ENCODE peak calls at places on chromosomes 7 and 10, in four cellular contexts. Q is stomach, B is kidney, U is PC-3. H is an unnamed sample. For H3K9me3, the result is how much of the 10 kb centered on the place peaks cover.

GRCh38 chr7:43405948-43406347 is 177.0 kb upstream of the STK17A start:
- DNase-seq in U (no peak), Q (no peak), B (no peak), H (no peak)

GRCh38 chr7:144784943-144785342 is 50.9 kb downstream of the TPK1 start:
- DNase-seq in Q (no peak), B (no peak), U (no peak), H (no peak)

GRCh38 chr7:68511281-68511680 is 1087.0 kb upstream of the AUTS2 start:
- DNase-seq in Q (no peak), B (no peak), U (no peak), H (no peak)

GRCh38 chr10:95423327-95424005 is 132.7 kb upstream of the PDLIM1 start:
- DNase-seq in Q (no peak), B (no peak), U (no peak), H (no peak)

GRCh38 chr10:62005687-62006086 is 104.2 kb downstream of the ARID5B start:
- DNase-seq in U (no peak), Q (no peak), B (no peak), H (no peak)

GRCh38 chr7:155765458-155765857 is 46.8 kb downstream of the SHH start:
- DNase-seq in B (no peak), U (no peak), Q (no peak), H (no peak)

GRCh38 chr7:104982308-104982755 is 31.7 kb upstream of the KMT2E start:
- DNase-seq in Q (no peak), U (no peak), B (no peak), H (no peak)

GRCh38 chr7:91596287-91596686 is 284.2 kb downstream of the MTERF1 start:
- DNase-seq in B (no peak), U (no peak), Q (no peak), H (no peak)

GRCh38 chr10:109912335-109913282 is 10.7 kb downstream of the XPNPEP1 start:
- DNase-seq in Q (no peak), B (no peak), U (peak), H (no peak)

GRCh38 chr7:105982388-105982787 is 19.3 kb downstream of the CDHR3 start:
- DNase-seq in B (no peak), U (no peak), Q (no peak), H (no peak)

GRCh38 chr7:17234398-17235021 is 63.9 kb upstream of the AHR start:
- DNase-seq in Q (no peak), U (peak), B (no peak), H (peak)

GRCh38 chr10:89175821-89176220 is 31.3 kb downstream of the CH25H start:
- DNase-seq in B (no peak), U (no peak), Q (no peak), H (no peak)

GRCh38 chr7:134289423-134289822 is 27.3 kb downstream of the SLC35B4 start:
- DNase-seq in U (no peak), B (no peak), Q (no peak), H (no peak)

GRCh38 chr7:26625286-26625685 is 239.1 kb downstream of the SKAP2 start:
- DNase-seq in U (no peak), Q (no peak), B (no peak), H (no peak)

GRCh38 chr10:18542832-18543231 is 108.6 kb downstream of the NSUN6 start:
- DNase-seq in B (no peak), U (no peak), Q (no peak), H (no peak)

GRCh38 chr10:31698169-31698890 is 230.3 kb downstream of the ARHGAP12 start:
- DNase-seq in B (no peak), Q (no peak), U (peak), H (peak)

GRCh38 chr10:11588878-11589277 is 22.6 kb downstream of the USP6NL start:
- DNase-seq in B (no peak), Q (no peak), U (no peak), H (no peak)
- H3K9me3 ChIP-seq in B (under half), Q (under half), U (under half), H (under half)

DNA sequence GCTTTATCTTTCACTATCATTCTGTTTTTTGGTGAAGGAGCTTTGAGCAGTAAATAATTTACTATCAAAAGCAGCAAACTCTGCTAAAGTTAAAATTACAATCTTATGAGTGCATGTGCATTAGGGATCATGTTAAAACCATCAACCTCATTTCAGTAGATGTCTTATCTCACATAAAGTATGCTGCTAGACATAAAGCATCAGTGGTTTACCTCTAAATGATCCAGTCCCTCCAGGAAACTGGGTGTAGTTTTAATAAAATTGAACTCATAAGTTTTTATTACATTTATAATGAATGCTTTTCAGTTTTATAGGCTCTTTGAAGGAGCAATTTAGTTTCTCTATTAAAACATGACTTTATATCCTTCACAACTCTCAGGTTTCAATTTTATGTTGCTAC is 108.7 kb downstream of the LRRN3 start:
- DNase-seq in U (peak), B (no peak), Q (no peak), H (no peak)
- H3K27ac ChIP-seq in U (peak), B (no peak), Q (no peak), H (no peak)

GRCh38 chr10:124375353-124375614 is 43.4 kb downstream of the OAT start:
- DNase-seq in U (no peak), Q (no peak), B (no peak), H (peak)
- TF ChIP-seq CTCF in U (no peak), Q (no peak), B (no peak), H (no peak)

DNA sequence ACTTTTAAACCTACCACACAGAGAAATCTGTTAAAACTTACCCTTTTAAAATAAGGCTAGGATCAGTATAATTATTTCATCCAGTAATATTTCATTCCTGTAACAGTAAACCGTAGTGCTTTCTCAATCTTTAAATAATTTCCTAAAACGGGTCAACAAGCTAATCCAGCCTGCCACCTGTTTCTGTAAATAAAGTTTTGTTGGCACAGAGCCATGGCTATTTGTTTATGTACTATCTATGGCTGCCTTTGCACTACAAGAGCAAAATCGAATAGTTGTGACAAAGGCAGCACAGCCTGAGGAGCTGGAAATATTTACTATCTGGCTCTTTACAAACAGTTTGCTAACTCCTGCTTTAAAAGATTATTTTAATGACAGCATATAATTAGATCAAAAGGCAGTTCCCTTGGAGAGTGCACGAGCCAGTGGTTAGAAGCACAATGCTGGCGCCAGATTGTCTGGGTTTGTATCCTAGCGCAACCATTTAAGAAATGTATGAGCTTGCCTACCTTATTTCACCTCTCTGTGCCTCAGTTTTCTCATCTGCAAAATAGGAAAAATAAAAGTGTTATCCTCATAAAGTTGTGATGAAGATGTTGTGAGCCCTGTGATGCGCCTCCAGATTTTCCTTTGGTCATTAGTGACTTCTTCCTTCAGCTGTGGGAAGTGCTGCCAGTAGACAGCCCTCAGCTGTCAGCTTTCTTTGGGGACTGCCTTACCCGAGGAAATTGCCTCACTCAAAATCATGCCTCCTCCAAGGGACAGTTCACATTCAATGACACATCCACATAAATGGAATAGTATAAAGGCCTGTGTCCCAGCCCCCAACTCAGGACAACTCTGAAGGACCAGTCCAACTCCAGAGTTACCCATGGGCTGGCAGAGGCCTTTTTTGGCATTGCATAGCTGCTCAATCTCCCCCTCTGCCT is 11.8 kb upstream of the MIOS start:
- DNase-seq in Q (no peak), U (no peak), B (no peak), H (peak)
- H3K9me3 ChIP-seq in Q (under half), U (under half), B (under half), H (under half)

GRCh38 chr10:104447899-104448298 is 94.3 kb downstream of the CFAP58 start:
- DNase-seq in U (no peak), B (no peak), Q (no peak), H (peak)

GRCh38 chr10:104449402-104449801 is 95.8 kb downstream of the CFAP58 start:
- DNase-seq in Q (no peak), B (no peak), U (no peak), H (peak)

GRCh38 chr10:104447331-104447730 is 93.7 kb downstream of the CFAP58 start:
- DNase-seq in Q (no peak), B (no peak), U (peak), H (no peak)

GRCh38 chr10:104441601-104442000 is 88.0 kb downstream of the CFAP58 start:
- DNase-seq in Q (no peak), U (peak), B (no peak), H (peak)

DNA sequence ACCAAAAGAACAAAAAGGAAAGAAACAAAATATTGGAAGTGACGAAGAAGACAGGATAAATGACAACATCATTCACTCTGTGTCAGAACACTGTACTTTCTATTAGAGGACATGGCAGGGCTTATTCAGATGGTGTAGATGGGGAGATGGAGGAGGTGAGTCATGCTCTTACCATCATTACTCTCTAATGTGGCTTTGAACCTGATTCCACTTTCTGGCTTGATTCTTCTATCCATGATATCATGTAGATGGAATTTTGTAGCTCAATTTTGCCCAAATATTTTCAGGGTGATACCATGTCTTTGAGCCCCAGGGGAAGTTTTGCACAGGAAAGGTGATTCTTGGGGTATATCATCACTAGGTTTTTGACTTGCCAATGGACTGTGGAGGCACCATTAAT is 91.7 kb downstream of the CFAP58 start:
- DNase-seq in Q (no peak), U (peak), B (no peak), H (peak)
- H3K27ac ChIP-seq in Q (no peak), U (no peak), B (no peak), H (peak)

GRCh38 chr7:19984231-19984632 is 210.8 kb upstream of the TMEM196 start:
- DNase-seq in B (peak), Q (no peak), U (peak), H (no peak)
- TF ChIP-seq CTCF in B (no peak), Q (no peak), U (no peak), H (no peak)

DNA sequence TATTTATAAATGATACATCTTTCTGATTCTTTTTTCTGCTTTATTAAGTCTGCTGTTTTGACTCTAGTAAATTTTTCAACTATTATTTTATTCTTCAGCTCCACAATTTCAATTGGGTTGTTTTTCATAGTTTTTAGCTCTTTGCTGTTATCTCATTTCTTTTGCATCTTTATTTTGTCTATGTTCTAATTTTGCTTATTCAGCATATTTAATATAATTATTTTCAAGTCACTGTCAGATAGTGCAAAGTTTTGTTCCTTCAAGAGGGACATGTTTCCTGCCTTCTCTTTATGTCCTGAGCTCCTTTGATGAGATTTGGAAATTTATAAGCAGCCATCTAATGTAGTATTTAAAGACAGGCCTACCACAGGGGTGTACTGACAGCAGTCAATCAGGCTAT is 131.5 kb upstream of the ZNF722 start:
- DNase-seq in B (no peak), Q (no peak), U (no peak), H (no peak)
- H3K9me3 ChIP-seq in B (under half), Q (half or more), U (under half), H (under half)

H was measured in osteoblast.